ENCODE peak calls at places on chromosomes 1 and 21, in seven cellular contexts. C is psoas muscle, P is left lung, B is AG04450, U is cardiac muscle cell, S is esophagus squamous epithelium, E is heart right ventricle. G is an unnamed sample.

GRCh38 chr1:59375321-59376220 is 78.7 kb downstream of the FGGY start:
- DNase-seq in S (no peak), E (no peak), C (no peak), P (no peak), B (peak; percentile 94), U (no peak), G (no peak)

GRCh38 chr1:30760596-30761311 is 3.2 kb upstream of the LAPTM5 start:
- DNase-seq in C (no peak), U (no peak), B (no peak), S (no peak), E (no peak), P (no peak), G (no peak)

GRCh38 chr1:75366595-75366994 is 232.4 kb downstream of the LHX8 start:
- DNase-seq in E (no peak), B (no peak), S (no peak), P (no peak), C (no peak), U (no peak), G (no peak)

GRCh38 chr1:202283379-202283844 is 58.3 kb downstream of the UBE2T start:
- DNase-seq in P (no peak), C (no peak), B (peak; percentile 36), E (no peak), U (no peak), S (no peak), G (no peak)

GRCh38 chr1:212557739-212558664 is 50.6 kb upstream of the ATF3 start:
- DNase-seq in E (peak; percentile 61), U (peak; percentile 32), C (peak; percentile 76), P (peak; percentile 82), B (no peak), S (no peak), G (no peak)

GRCh38 chr1:12180315-12180714 is 13.5 kb downstream of the TNFRSF1B start:
- DNase-seq in U (no peak), S (no peak), C (peak; percentile 75), E (peak; percentile 65), B (no peak), P (peak; percentile 93), G (no peak)

GRCh38 chr21:28975401-28975800 is 17.3 kb downstream of the LTN1 start:
- DNase-seq in E (no peak), B (no peak), P (no peak), U (no peak), C (no peak), S (no peak), G (no peak)

GRCh38 chr21:40331182-40331581 is 463.9 kb downstream of the PCP4 start:
- DNase-seq in P (no peak), C (no peak), U (peak; percentile 32), B (no peak), S (no peak), E (peak; percentile 27), G (no peak)

GRCh38 chr1:229430761-229431269 is 3.1 kb downstream of the ACTA1 start:
- DNase-seq in P (peak; percentile 54), B (no peak), S (no peak), E (peak; percentile 73), U (peak; percentile 90), C (peak; percentile 94), G (peak; percentile 13)

GRCh38 chr21:44994581-44995171 is 54.8 kb downstream of the SLX9 start:
- DNase-seq in C (peak; percentile 79), E (no peak), P (no peak), B (no peak), U (no peak), S (no peak), G (no peak)

GRCh38 chr1:156114919-156115513 is 505 bp downstream of the LMNA start:
- DNase-seq in B (no peak), P (no peak), U (peak; percentile 58), E (no peak), C (peak; percentile 72), S (no peak), G (no peak)

GRCh38 chr1:115084902-115085505 is 4.3 kb downstream of the TSPAN2 start:
- DNase-seq in B (no peak), U (peak; percentile 41), S (no peak), P (no peak), C (no peak), E (peak; percentile 21), G (no peak)

GRCh38 chr21:28872218-28872617 is 120.5 kb downstream of the LTN1 start:
- DNase-seq in E (no peak), P (no peak), C (no peak), S (no peak), B (no peak), U (no peak), G (no peak)

GRCh38 chr1:155485222-155485621 is 77.4 kb downstream of the ASH1L start:
- DNase-seq in P (no peak), U (no peak), B (no peak), C (no peak), E (no peak), S (no peak), G (no peak)

GRCh38 chr21:16347223-16347622 is 617.4 kb downstream of the USP25 start:
- DNase-seq in B (no peak), P (no peak), C (no peak), U (no peak), E (no peak), S (no peak), G (no peak)

DNA sequence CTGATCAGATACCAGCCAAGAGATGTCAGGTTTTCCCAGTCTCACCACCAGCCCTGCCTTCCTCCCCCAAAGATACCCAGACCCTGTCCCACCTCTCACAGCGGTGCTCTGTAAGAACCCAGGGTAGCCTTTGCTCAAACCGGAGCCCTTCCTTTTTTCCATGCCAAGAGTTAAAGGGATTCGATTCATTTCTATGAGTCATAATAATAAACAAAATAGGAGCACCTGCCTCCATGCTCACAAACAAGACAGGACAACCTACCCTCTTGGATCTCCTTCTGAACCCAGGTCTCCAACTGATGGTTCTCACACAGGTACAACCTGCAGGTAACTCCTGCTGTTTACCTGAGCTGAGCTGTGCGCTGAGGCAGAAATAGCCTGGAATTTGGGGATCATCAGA is 5.9 kb upstream of the ATP1A2 start:
- DNase-seq in C (no peak), P (no peak), E (no peak), U (no peak), B (no peak), S (no peak), G (no peak)
- H3K27ac ChIP-seq in C (no peak overlapping the region), P (no peak overlapping the region), E (no peak overlapping the region), U (no peak overlapping the region), B (no peak overlapping the region), S (no peak overlapping the region), G (no peak overlapping the region)

DNA sequence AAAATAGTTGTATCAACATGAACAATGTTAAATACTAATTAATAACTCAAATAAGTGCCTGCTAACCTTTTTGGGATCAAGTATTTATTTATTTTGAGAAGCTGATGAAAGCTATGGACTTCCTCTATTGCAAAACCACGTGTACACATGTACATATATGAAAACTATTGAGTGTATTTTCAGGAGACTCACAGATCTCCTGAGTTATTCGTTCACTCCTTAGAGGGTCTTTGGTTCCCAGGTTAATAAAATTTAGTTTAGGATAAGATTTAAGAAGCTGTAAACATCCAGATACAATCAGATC is 130.5 kb downstream of the DISC1 start:
- DNase-seq in U (no peak), S (no peak), E (no peak), B (no peak), C (no peak), P (no peak), G (no peak)
- TF ChIP-seq CTCF in U (no peak), S (no peak), E (no peak), B (no peak), C (no peak), P (no peak), G (peak; percentile 72)

DNA sequence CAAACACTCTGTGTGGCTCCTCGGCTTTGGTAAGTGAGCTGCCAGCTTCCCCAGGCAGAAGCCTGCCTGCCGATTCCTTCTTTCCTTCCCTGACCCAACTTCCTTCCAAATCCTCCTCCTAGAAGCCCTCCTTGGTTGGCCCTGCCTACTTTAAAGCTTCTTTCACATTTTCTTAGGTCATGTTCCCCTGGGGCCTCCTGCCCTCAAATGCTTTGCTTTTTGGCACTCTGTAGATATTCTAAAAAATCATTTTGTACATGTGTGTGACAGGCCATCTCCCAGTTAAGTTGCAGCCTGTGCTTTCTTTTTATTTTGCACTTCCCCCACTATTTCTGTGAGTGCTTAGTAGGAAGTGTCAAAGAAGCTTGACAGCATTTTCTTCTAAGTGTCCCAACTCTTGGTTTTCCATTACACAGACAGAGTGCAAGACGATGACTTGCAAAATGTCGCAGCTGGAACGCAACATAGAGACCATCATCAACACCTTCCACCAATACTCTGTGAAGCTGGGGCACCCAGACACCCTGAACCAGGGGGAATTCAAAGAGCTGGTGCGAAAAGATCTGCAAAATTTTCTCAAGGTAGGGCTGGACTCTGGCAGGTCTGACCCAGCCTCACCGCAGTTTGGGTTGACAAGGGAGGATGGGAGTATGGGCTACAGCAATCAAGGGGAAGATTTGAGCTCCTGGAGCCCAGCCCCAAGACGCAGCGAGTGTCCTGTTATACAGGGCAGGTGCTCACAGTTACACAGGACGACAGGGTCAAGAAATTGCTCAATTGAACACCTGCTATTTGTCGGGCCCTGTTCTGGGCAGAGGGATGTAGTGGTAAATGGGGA is at the start of gene S100A9:
- DNase-seq in C (no peak), B (no peak), E (no peak), P (no peak), U (no peak), S (no peak), G (no peak)
- H3K9me3 ChIP-seq in C (no peaks in the 10 kb centered on the region), B (peaks cover 2% of the 10 kb centered on the region), E (no peaks in the 10 kb centered on the region), P (no peaks in the 10 kb centered on the region), U (no peaks in the 10 kb centered on the region), S (no peaks in the 10 kb centered on the region), G (no peaks in the 10 kb centered on the region)

GRCh38 chr1:225876900-225877510 is 5.2 kb downstream of the TMEM63A start:
- DNase-seq in P (no peak), B (no peak), U (no peak), E (no peak), S (no peak), C (no peak), G (no peak)

GRCh38 chr1:225880210-225880584 is 2.0 kb downstream of the TMEM63A start:
- DNase-seq in U (no peak), C (no peak), B (no peak), P (no peak), E (peak; percentile 27), S (no peak), G (no peak)

GRCh38 chr1:225877570-225877969 is 4.6 kb downstream of the TMEM63A start:
- DNase-seq in P (no peak), U (peak; percentile 38), E (peak; percentile 52), S (no peak), C (peak; percentile 87), B (no peak), G (no peak)

GRCh38 chr1:225879521-225880209 is 2.5 kb downstream of the TMEM63A start:
- DNase-seq in E (no peak), S (no peak), U (no peak), B (no peak), P (no peak), C (no peak), G (peak; percentile 57)

GRCh38 chr1:225878282-225878681 is 3.9 kb downstream of the TMEM63A start:
- DNase-seq in E (no peak), P (no peak), B (no peak), U (no peak), S (no peak), C (no peak), G (no peak)
- H3K27ac ChIP-seq in E (no peak overlapping the region), P (peak overlapping the region; percentile 37), B (peak overlapping the region; percentile 21), U (no peak overlapping the region), S (peak overlapping the region; percentile 71), C (peak overlapping the region; percentile 69), G (peak overlapping the region; percentile 27)

DNA sequence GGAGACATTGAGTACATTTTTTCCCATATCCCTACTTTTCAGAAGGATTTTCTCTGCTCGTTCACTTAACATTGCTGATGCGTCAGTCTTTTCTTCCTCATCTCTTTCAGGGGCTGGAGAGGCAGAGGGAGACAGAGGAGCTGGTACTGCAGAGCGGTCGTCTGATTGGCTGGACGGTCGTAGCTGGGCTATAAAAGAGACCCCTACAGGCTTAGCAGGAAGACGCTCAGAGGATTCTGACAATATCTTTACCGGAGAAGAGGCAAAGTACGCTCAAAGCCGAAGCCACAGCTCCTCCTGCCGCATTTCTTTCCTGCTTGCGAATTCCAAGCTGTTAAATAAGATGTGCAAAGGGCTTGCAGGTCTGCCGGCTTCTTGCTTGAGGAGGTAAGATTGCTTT is at the start of gene RGS4:
- DNase-seq in C (peak; percentile 53), E (peak; percentile 66), P (no peak), U (peak; percentile 85), B (peak; percentile 93), S (no peak), G (no peak)
- TF ChIP-seq CTCF in C (peak; percentile 32), E (peak; percentile 46), P (no peak), U (peak; percentile 68), B (peak; percentile 88), S (peak; percentile 10), G (no peak)